ENCODE peak calls at places on chromosomes 11 and 22, in eight cellular contexts. S, D, H, P, M, B, W and N are unnamed samples.

GRCh38 chr11:129694966-129695365 is 120.7 kb upstream of the TMEM45B start:
- DNase-seq in S (no peak), D (no peak), H (no peak), P (no peak), M (no peak), B (no peak), W (no peak), N (no peak)

GRCh38 chr11:68947151-68947550 is 33.6 kb downstream of the MRGPRD start:
- DNase-seq in S (no peak), D (no peak), H (no peak), P (no peak), M (no peak), B (no peak), W (no peak), N (no peak)

GRCh38 chr11:87859583-87859982 is 315.7 kb downstream of the RAB38 start:
- DNase-seq in S (no peak), D (no peak), H (no peak), P (no peak), M (no peak), B (no peak), W (no peak), N (peak; percentile 7)

GRCh38 chr11:6892400-6892799 is at the start of gene OR2D2:
- DNase-seq in S (no peak), D (no peak), H (no peak), P (no peak), M (no peak), B (no peak), W (no peak), N (no peak)

GRCh38 chr22:42068351-42068730 is 2.3 kb downstream of the NAGA start:
- DNase-seq in S (no peak), D (no peak), H (no peak), P (no peak), M (no peak), B (no peak), W (no peak), N (no peak)

GRCh38 chr11:62805991-62806441 is 776 bp upstream of the NXF1 start:
- DNase-seq in S (no peak), D (no peak), H (no peak), P (peak; percentile 37), M (no peak), B (no peak), W (peak; percentile 42), N (no peak)

GRCh38 chr11:110134120-110134519 is 40.9 kb downstream of the ZC3H12C start:
- DNase-seq in S (no peak), D (no peak), H (no peak), P (no peak), M (no peak), B (no peak), W (no peak), N (peak; percentile 26)

GRCh38 chr11:19367051-19367709 is 126.4 kb upstream of the E2F8 start:
- DNase-seq in S (peak; percentile 89), D (no peak), H (no peak), P (no peak), M (no peak), B (peak; percentile 44), W (no peak), N (no peak)

GRCh38 chr11:12411806-12412727 is 34.7 kb downstream of the PARVA start:
- DNase-seq in S (no peak), D (no peak), H (peak; percentile 63), P (peak; percentile 81), M (peak; percentile 81), B (peak; percentile 89), W (peak; percentile 44), N (no peak)

GRCh38 chr11:112745958-112746357 is 215.3 kb upstream of the NCAM1 start:
- DNase-seq in S (no peak), D (no peak), H (no peak), P (no peak), M (no peak), B (no peak), W (peak; percentile 31), N (no peak)

GRCh38 chr11:122226810-122227379 is 110.9 kb upstream of the BLID start:
- DNase-seq in S (no peak), D (no peak), H (no peak), P (no peak), M (no peak), B (no peak), W (no peak), N (no peak)
- H3K4me3 ChIP-seq in S (no peak overlapping the region), D (no peak overlapping the region), H (no peak overlapping the region), P (no peak overlapping the region), M (no peak overlapping the region), B (no peak overlapping the region), W (no peak overlapping the region), N (no peak overlapping the region)

DNA sequence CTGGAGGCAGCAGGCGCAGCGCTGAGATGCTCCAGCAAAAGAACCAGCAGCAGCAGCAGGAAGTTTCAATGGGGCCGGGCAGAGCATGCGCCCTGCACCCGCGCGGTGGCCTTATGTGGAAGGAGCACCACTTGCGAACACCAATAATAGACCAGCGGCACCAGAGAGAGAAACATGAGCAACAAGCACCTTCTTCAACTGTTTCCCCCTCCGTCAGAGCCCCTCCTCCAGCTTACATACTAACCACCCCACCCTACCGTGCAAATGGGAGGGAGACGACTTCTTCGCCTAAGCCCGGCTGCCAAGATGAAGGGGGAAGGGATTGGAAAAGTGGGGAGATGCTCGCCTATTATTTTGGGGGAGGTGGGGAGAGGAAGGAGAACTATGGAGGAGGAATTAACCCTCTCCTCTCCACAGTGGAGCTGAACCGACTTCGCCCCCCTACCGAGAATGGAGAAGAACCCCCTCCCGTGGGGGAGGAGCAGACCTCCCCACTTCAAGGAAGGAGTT is 1.1 kb downstream of the RSF1 start:
- DNase-seq in S (peak; percentile 91), D (peak; percentile 82), H (peak; percentile 86), P (peak; percentile 78), M (peak; percentile 43), B (peak; percentile 86), W (peak; percentile 84), N (peak; percentile 46)
- TF ChIP-seq CTCF in S (peak; percentile 10), D (peak; percentile 26), H (peak; percentile 51), P (no peak), M (peak; percentile 22), B (peak; percentile 18), W (peak; percentile 7), N (no peak)

GRCh38 chr22:19620742-19621371 is 93.4 kb upstream of the SEPTIN5 start:
- DNase-seq in S (no peak), D (no peak), H (no peak), P (no peak), M (no peak), B (peak; percentile 9), W (no peak), N (no peak)

GRCh38 chr22:19619144-19620009 is 94.9 kb upstream of the SEPTIN5 start:
- DNase-seq in S (no peak), D (no peak), H (no peak), P (no peak), M (no peak), B (no peak), W (peak; percentile 34), N (no peak)

GRCh38 chr22:19621372-19622060 is 92.8 kb upstream of the SEPTIN5 start:
- DNase-seq in S (no peak), D (no peak), H (no peak), P (no peak), M (no peak), B (no peak), W (no peak), N (no peak)

GRCh38 chr22:19625331-19626041 is 88.8 kb upstream of the SEPTIN5 start:
- DNase-seq in S (no peak), D (no peak), H (no peak), P (no peak), M (no peak), B (no peak), W (no peak), N (no peak)

GRCh38 chr22:19622061-19622441 is 92.3 kb upstream of the SEPTIN5 start:
- DNase-seq in S (no peak), D (no peak), H (no peak), P (no peak), M (no peak), B (no peak), W (no peak), N (no peak)
- H3K4me3 ChIP-seq in S (no peak overlapping the region), D (no peak overlapping the region), H (no peak overlapping the region), P (no peak overlapping the region), M (no peak overlapping the region), B (no peak overlapping the region), W (no peak overlapping the region), N (no peak overlapping the region)

GRCh38 chr22:37982938-37983859 is 1.2 kb downstream of the SOX10 start:
- DNase-seq in S (no peak), D (no peak), H (no peak), P (no peak), M (no peak), B (no peak), W (no peak), N (no peak)
- TF ChIP-seq CTCF in S (no peak), D (peak; percentile 24), H (peak; percentile 30), P (no peak), M (peak; percentile 35), B (no peak), W (peak; percentile 7), N (no peak)

DNA sequence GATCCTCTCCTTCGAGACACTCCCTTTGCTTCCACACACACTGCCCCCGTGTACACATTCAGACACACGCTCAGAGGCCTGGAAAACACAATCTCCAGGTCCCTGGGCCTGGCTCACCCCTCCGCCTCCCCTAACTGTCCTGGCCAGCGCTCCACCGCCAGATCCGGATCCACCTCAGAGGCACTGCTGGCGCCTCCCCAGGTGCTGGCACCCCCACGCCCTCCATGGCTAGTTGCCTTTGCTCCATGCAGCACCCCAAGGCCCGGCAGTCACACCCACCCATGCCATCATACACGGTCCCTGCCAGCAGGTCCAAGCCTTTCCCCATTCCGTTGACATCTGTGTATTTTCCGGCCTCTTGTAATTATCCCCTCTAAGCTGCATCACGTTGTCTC is 11.1 kb downstream of the SPTBN2 start:
- DNase-seq in S (no peak), D (no peak), H (no peak), P (no peak), M (no peak), B (no peak), W (no peak), N (no peak)
- H3K4me3 ChIP-seq in S (peak overlapping the region; percentile 41), D (no peak overlapping the region), H (no peak overlapping the region), P (no peak overlapping the region), M (no peak overlapping the region), B (no peak overlapping the region), W (no peak overlapping the region), N (peak overlapping the region; percentile 64)

GRCh38 chr11:67542971-67543370 is 19.7 kb upstream of the CABP2 start:
- DNase-seq in S (no peak), D (no peak), H (no peak), P (no peak), M (no peak), B (no peak), W (no peak), N (no peak)

GRCh38 chr11:67538823-67539505 is 15.7 kb upstream of the CABP2 start:
- DNase-seq in S (no peak), D (no peak), H (no peak), P (no peak), M (no peak), B (no peak), W (no peak), N (no peak)

GRCh38 chr11:67539588-67539987 is 16.3 kb upstream of the CABP2 start:
- DNase-seq in S (no peak), D (no peak), H (no peak), P (no peak), M (no peak), B (no peak), W (no peak), N (no peak)

GRCh38 chr11:67542169-67542568 is 18.9 kb upstream of the CABP2 start:
- DNase-seq in S (no peak), D (no peak), H (no peak), P (no peak), M (no peak), B (no peak), W (no peak), N (no peak)

GRCh38 chr11:67541198-67541597 is 18.0 kb upstream of the CABP2 start:
- DNase-seq in S (no peak), D (no peak), H (no peak), P (no peak), M (no peak), B (no peak), W (no peak), N (no peak)
- TF ChIP-seq CTCF in S (no peak), D (no peak), H (no peak), P (no peak), M (no peak), B (no peak), W (no peak), N (no peak)